ENCODE peak calls at places on chromosomes 7 and 10, in seven cellular contexts. One of them, this sample, is unnamed.

GRCh38 chr10:48437546-48437945 is 131.1 kb downstream of the MAPK8 start:
- DNase-seq in endothelial cell: no peak
- DNase-seq in fibroblast of lung: no peak
- DNase-seq in T-helper 17 cell: no peak
- DNase-seq in activated CD8-positive, alpha-beta memory T cell treated with anti-CD3 and anti-CD28 coated beads for 48 hours: no peak
- DNase-seq in body of pancreas: no peak
- DNase-seq in renal cortical epithelial cell: no peak
- DNase-seq in this sample: no peak

GRCh38 chr10:124736491-124737136 is 7.6 kb downstream of the FAM53B start:
- DNase-seq in endothelial cell: no peak
- DNase-seq in fibroblast of lung: peak; percentile 87
- DNase-seq in T-helper 17 cell: no peak
- DNase-seq in activated CD8-positive, alpha-beta memory T cell treated with anti-CD3 and anti-CD28 coated beads for 48 hours: no peak
- DNase-seq in body of pancreas: peak; percentile 78
- DNase-seq in renal cortical epithelial cell: peak; percentile 71
- DNase-seq in this sample: peak; percentile 85

GRCh38 chr10:74179124-74179710 is 28.2 kb downstream of the ADK start:
- DNase-seq in endothelial cell: no peak
- DNase-seq in fibroblast of lung: no peak
- DNase-seq in T-helper 17 cell: no peak
- DNase-seq in activated CD8-positive, alpha-beta memory T cell treated with anti-CD3 and anti-CD28 coated beads for 48 hours: no peak
- DNase-seq in body of pancreas: no peak
- DNase-seq in renal cortical epithelial cell: no peak
- DNase-seq in this sample: no peak

GRCh38 chr7:117171106-117171505 is 151.8 kb downstream of the WNT2 start:
- DNase-seq in endothelial cell: no peak
- DNase-seq in fibroblast of lung: no peak
- DNase-seq in T-helper 17 cell: no peak
- DNase-seq in activated CD8-positive, alpha-beta memory T cell treated with anti-CD3 and anti-CD28 coated beads for 48 hours: no peak
- DNase-seq in body of pancreas: no peak
- DNase-seq in renal cortical epithelial cell: no peak
- DNase-seq in this sample: no peak

GRCh38 chr10:51896849-51897248 is 197.5 kb upstream of the CSTF2T start:
- DNase-seq in endothelial cell: no peak
- DNase-seq in fibroblast of lung: peak; percentile 86
- DNase-seq in T-helper 17 cell: no peak
- DNase-seq in activated CD8-positive, alpha-beta memory T cell treated with anti-CD3 and anti-CD28 coated beads for 48 hours: no peak
- DNase-seq in body of pancreas: no peak
- DNase-seq in renal cortical epithelial cell: no peak
- DNase-seq in this sample: no peak

GRCh38 chr7:51577390-51577789 is 260.8 kb upstream of the COBL start:
- DNase-seq in endothelial cell: no peak
- DNase-seq in fibroblast of lung: no peak
- DNase-seq in T-helper 17 cell: no peak
- DNase-seq in activated CD8-positive, alpha-beta memory T cell treated with anti-CD3 and anti-CD28 coated beads for 48 hours: no peak
- DNase-seq in body of pancreas: no peak
- DNase-seq in renal cortical epithelial cell: no peak
- DNase-seq in this sample: no peak

GRCh38 chr10:62924344-62924748 is 108.2 kb upstream of the EGR2 start:
- DNase-seq in endothelial cell: no peak
- DNase-seq in fibroblast of lung: no peak
- DNase-seq in T-helper 17 cell: no peak
- DNase-seq in activated CD8-positive, alpha-beta memory T cell treated with anti-CD3 and anti-CD28 coated beads for 48 hours: no peak
- DNase-seq in body of pancreas: peak; percentile 57
- DNase-seq in renal cortical epithelial cell: no peak
- DNase-seq in this sample: peak; percentile 9

GRCh38 chr7:80480566-80480965 is 31.3 kb downstream of the GNAT3 start:
- DNase-seq in endothelial cell: no peak
- DNase-seq in fibroblast of lung: no peak
- DNase-seq in T-helper 17 cell: no peak
- DNase-seq in activated CD8-positive, alpha-beta memory T cell treated with anti-CD3 and anti-CD28 coated beads for 48 hours: no peak
- DNase-seq in body of pancreas: no peak
- DNase-seq in renal cortical epithelial cell: no peak
- DNase-seq in this sample: peak; percentile 17

GRCh38 chr10:44937201-44938005 is 22.2 kb upstream of the RASSF4 start:
- DNase-seq in endothelial cell: no peak
- DNase-seq in fibroblast of lung: no peak
- DNase-seq in T-helper 17 cell: no peak
- DNase-seq in activated CD8-positive, alpha-beta memory T cell treated with anti-CD3 and anti-CD28 coated beads for 48 hours: no peak
- DNase-seq in body of pancreas: no peak
- DNase-seq in renal cortical epithelial cell: peak; percentile 77
- DNase-seq in this sample: no peak

GRCh38 chr7:121985476-121985875 is 112.5 kb downstream of the PTPRZ1 start:
- DNase-seq in endothelial cell: no peak
- DNase-seq in fibroblast of lung: no peak
- DNase-seq in T-helper 17 cell: no peak
- DNase-seq in activated CD8-positive, alpha-beta memory T cell treated with anti-CD3 and anti-CD28 coated beads for 48 hours: no peak
- DNase-seq in body of pancreas: no peak
- DNase-seq in renal cortical epithelial cell: no peak
- DNase-seq in this sample: no peak

GRCh38 chr7:149466364-149466763 is 5.5 kb upstream of the ZNF777 start:
- DNase-seq in endothelial cell: no peak
- DNase-seq in fibroblast of lung: no peak
- DNase-seq in T-helper 17 cell: no peak
- DNase-seq in activated CD8-positive, alpha-beta memory T cell treated with anti-CD3 and anti-CD28 coated beads for 48 hours: no peak
- DNase-seq in body of pancreas: no peak
- DNase-seq in renal cortical epithelial cell: no peak
- DNase-seq in this sample: no peak

GRCh38 chr7:134565643-134566136 is 16.8 kb downstream of the AKR1B15 start:
- DNase-seq in endothelial cell: no peak
- DNase-seq in fibroblast of lung: peak; percentile 68
- DNase-seq in T-helper 17 cell: no peak
- DNase-seq in activated CD8-positive, alpha-beta memory T cell treated with anti-CD3 and anti-CD28 coated beads for 48 hours: no peak
- DNase-seq in body of pancreas: no peak
- DNase-seq in renal cortical epithelial cell: peak; percentile 44
- DNase-seq in this sample: no peak

GRCh38 chr10:62818426-62819011 is 2.4 kb upstream of the EGR2 start:
- DNase-seq in endothelial cell: peak; percentile 68
- DNase-seq in fibroblast of lung: no peak
- DNase-seq in T-helper 17 cell: peak; percentile 34
- DNase-seq in activated CD8-positive, alpha-beta memory T cell treated with anti-CD3 and anti-CD28 coated beads for 48 hours: peak; percentile 52
- DNase-seq in body of pancreas: peak; percentile 48
- DNase-seq in renal cortical epithelial cell: no peak
- DNase-seq in this sample: peak; percentile 58

GRCh38 chr10:129035052-129035805 is 431.8 kb upstream of the MGMT start:
- DNase-seq in endothelial cell: no peak
- DNase-seq in fibroblast of lung: peak; percentile 26
- DNase-seq in T-helper 17 cell: no peak
- DNase-seq in activated CD8-positive, alpha-beta memory T cell treated with anti-CD3 and anti-CD28 coated beads for 48 hours: no peak
- DNase-seq in body of pancreas: peak; percentile 29
- DNase-seq in renal cortical epithelial cell: peak; percentile 82
- DNase-seq in this sample: peak; percentile 75

GRCh38 chr10:72083234-72084093 is 4.9 kb downstream of the SPOCK2 start:
- DNase-seq in endothelial cell: no peak
- DNase-seq in fibroblast of lung: no peak
- DNase-seq in T-helper 17 cell: no peak
- DNase-seq in activated CD8-positive, alpha-beta memory T cell treated with anti-CD3 and anti-CD28 coated beads for 48 hours: no peak
- DNase-seq in body of pancreas: no peak
- DNase-seq in renal cortical epithelial cell: no peak
- DNase-seq in this sample: no peak

GRCh38 chr7:134034652-134035051 is 92.5 kb upstream of the LRGUK start:
- DNase-seq in endothelial cell: no peak
- DNase-seq in fibroblast of lung: no peak
- DNase-seq in T-helper 17 cell: no peak
- DNase-seq in activated CD8-positive, alpha-beta memory T cell treated with anti-CD3 and anti-CD28 coated beads for 48 hours: no peak
- DNase-seq in body of pancreas: no peak
- DNase-seq in renal cortical epithelial cell: no peak
- DNase-seq in this sample: no peak

This sample was measured in Caki2.